ENCODE peak calls at places on chromosomes 11 and 22, in eight cellular contexts. N is HCT116, E is heart left ventricle, U is Peyer's patch, F is IMR-90, A is transverse colon, G is stomach, B is A549. D is an unnamed sample.
A peak's percentile ranks its signal among the peaks of the same experiment; 100 is the strongest.

GRCh38 chr11:27718346-27718852 is 18.1 kb upstream of the BDNF start:
- DNase-seq in E (no peak), U (no peak), B (peak; percentile 76), F (peak; percentile 95), N (peak; percentile 73), A (peak; percentile 9), G (no peak), D (peak; percentile 37)

GRCh38 chr22:29129644-29130201 is 56.9 kb downstream of the KREMEN1 start:
- DNase-seq in G (no peak), A (no peak), N (no peak), U (no peak), B (no peak), F (no peak), E (peak; percentile 43), D (no peak)

GRCh38 chr11:8023831-8024555 is 36.9 kb downstream of the EIF3F start:
- DNase-seq in U (no peak), G (no peak), A (no peak), F (peak; percentile 54), E (no peak), B (no peak), N (no peak), D (no peak)

GRCh38 chr11:65606876-65607613 is 7.0 kb downstream of the MAP3K11 start:
- DNase-seq in F (peak; percentile 93), G (peak; percentile 95), U (peak; percentile 89), E (peak; percentile 96), N (peak; percentile 89), B (peak; percentile 46), A (peak; percentile 91), D (peak; percentile 50)

GRCh38 chr11:124644426-124645280 is 22.0 kb downstream of the TBRG1 start:
- DNase-seq in B (peak; percentile 51), A (peak; percentile 46), E (peak; percentile 45), F (peak; percentile 88), U (peak; percentile 57), N (peak; percentile 50), G (peak; percentile 57), D (peak; percentile 59)

GRCh38 chr11:132205006-132205405 is 834.6 kb downstream of the NTM start:
- DNase-seq in A (no peak), B (no peak), E (no peak), F (no peak), U (no peak), G (no peak), N (no peak), D (no peak)

GRCh38 chr22:49969751-49970527 is 9.4 kb downstream of the PIM3 start:
- DNase-seq in G (peak; percentile 26), N (no peak), F (no peak), U (peak; percentile 45), A (no peak), B (no peak), E (peak; percentile 8), D (no peak)

GRCh38 chr11:71454470-71455113 is 1.6 kb downstream of the NADSYN1 start:
- DNase-seq in G (no peak), E (no peak), N (no peak), A (peak; percentile 68), F (no peak), U (peak; percentile 62), B (no peak), D (peak; percentile 28)

GRCh38 chr11:6233984-6234313 is 487 bp downstream of the FHIP1B start:
- DNase-seq in N (no peak), U (no peak), F (no peak), E (no peak), G (no peak), A (peak; percentile 29), B (no peak), D (no peak)

GRCh38 chr11:133507185-133507584 is 25.1 kb downstream of the OPCML start:
- DNase-seq in U (no peak), A (no peak), F (no peak), E (no peak), N (no peak), G (no peak), B (no peak), D (no peak)

GRCh38 chr22:23833911-23834317 is 4.9 kb downstream of the DERL3 start:
- DNase-seq in B (no peak), N (no peak), F (no peak), A (no peak), G (no peak), U (peak; percentile 25), E (no peak), D (no peak)

GRCh38 chr11:1924646-1925372 is 5.3 kb downstream of the TNNT3 start:
- DNase-seq in A (no peak), B (no peak), N (no peak), F (no peak), G (no peak), E (no peak), U (peak; percentile 41), D (no peak)

GRCh38 chr22:27372969-27373670 is 428.4 kb downstream of the MN1 start:
- DNase-seq in G (peak; percentile 65), N (no peak), B (no peak), A (peak; percentile 88), U (peak; percentile 75), E (no peak), F (no peak), D (peak; percentile 80)

GRCh38 chr11:126416542-126417090 is 61.1 kb downstream of the ST3GAL4 start:
- DNase-seq in B (no peak), F (peak; percentile 68), A (peak; percentile 90), G (peak; percentile 88), U (peak; percentile 77), E (peak; percentile 90), N (no peak), D (peak; percentile 84)

GRCh38 chr22:17093081-17093480 is 8.3 kb downstream of the IL17RA start:
- DNase-seq in A (no peak), N (no peak), F (no peak), B (no peak), U (no peak), G (no peak), E (no peak), D (no peak)

GRCh38 chr22:17097701-17098100 is 12.9 kb downstream of the IL17RA start:
- DNase-seq in E (no peak), N (no peak), B (no peak), F (no peak), G (no peak), A (no peak), U (peak; percentile 21), D (no peak)

GRCh38 chr22:17096095-17096494 is 11.3 kb downstream of the IL17RA start:
- DNase-seq in E (no peak), N (no peak), U (no peak), G (no peak), F (no peak), B (no peak), A (no peak), D (no peak)

GRCh38 chr22:17097062-17097461 is 12.3 kb downstream of the IL17RA start:
- DNase-seq in B (no peak), E (no peak), F (no peak), U (no peak), G (no peak), A (no peak), N (no peak), D (no peak)

DNA sequence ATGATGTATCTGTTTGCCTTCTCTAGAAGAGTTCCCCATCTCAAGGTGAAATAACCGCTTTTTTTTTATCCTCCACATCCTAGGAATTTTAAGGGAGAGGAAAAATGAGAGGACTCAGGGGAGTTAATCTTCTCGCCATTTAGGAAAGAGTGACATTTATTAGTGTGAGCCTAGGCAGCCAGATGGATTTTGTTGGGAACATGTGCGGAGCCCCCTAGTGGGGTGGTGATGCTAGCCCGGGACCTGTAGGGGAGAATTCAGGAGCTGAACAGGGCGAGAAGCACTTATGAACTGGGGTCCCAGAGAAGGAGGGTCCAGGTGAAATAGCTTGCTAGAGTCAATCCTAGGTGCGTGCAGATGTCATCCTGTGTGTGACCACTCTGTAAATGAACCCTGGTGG is 10.7 kb downstream of the IL17RA start:
- DNase-seq in G (no peak), N (no peak), U (peak; percentile 7), B (no peak), A (no peak), F (no peak), E (no peak), D (no peak)
- TF ChIP-seq CTCF in G (no peak), N (peak; percentile 58), U (no peak), B (no peak), A (no peak), F (peak; percentile 27), E (peak; percentile 8), D (no peak)

GRCh38 chr11:85717360-85717927 is 31.4 kb upstream of the CCDC89 start:
- DNase-seq in N (no peak), U (no peak), B (no peak), A (no peak), G (no peak), E (no peak), F (no peak), D (no peak)
- H3K27ac ChIP-seq in N (no peak overlapping the region), U (no peak overlapping the region), B (peak overlapping the region; percentile 39), A (no peak overlapping the region), G (peak overlapping the region; percentile 73), E (no peak overlapping the region), F (peak overlapping the region; percentile 69), D (no peak overlapping the region)

GRCh38 chr11:729492-730074 is 17.7 kb upstream of the TALDO1 start:
- DNase-seq in B (no peak), G (no peak), U (no peak), A (no peak), F (no peak), N (no peak), E (no peak), D (no peak)
- TF ChIP-seq POLR2A in B (no peak), G (no peak), U (no peak), A (no peak), F (no peak), N (no peak), E (no peak), D (no peak)

GRCh38 chr22:46027219-46028068 is 50.5 kb upstream of the WNT7B start:
- DNase-seq in N (no peak), F (no peak), U (peak; percentile 90), B (no peak), A (peak; percentile 85), G (peak; percentile 76), E (peak; percentile 75), D (peak; percentile 83)
- TF ChIP-seq CTCF in N (no peak), F (no peak), U (peak; percentile 6), B (no peak), A (no peak), G (no peak), E (no peak), D (peak; percentile 18)

DNA sequence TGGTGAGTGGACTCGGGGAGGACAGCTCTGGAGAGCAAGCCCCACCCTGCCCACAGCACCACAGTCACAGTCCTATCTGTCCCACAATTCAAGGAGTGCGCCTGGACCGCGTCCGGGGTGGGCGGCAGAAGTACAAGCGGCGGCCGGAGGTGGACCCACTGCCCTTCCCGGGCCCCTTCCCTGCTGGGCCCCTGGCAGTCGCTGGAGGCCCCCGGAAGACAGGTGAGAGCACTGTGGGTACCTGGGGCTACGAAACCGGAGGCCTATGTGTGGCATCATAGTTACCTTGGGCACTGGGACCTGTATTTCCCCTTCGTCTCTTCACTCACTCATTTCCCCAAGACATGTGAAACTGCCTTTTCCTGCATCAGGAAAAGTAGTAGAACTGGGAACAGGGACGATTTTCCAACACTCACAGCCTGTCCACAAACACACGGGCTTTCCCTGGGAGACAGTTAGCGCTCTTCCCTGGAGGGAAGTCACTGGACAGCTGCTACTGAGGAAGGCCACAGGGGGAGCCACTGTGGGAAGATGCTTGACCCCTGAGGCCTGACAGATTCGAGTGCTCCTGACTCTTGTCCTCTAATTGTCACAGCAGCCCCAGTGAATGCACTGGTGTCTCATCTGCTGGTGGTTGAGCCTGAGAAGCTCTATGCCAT is 3.1 kb downstream of the TRMT112 start:
- DNase-seq in E (no peak), N (no peak), A (no peak), B (no peak), U (no peak), F (no peak), G (no peak), D (no peak)
- H3K27ac ChIP-seq in E (peak overlapping the region; percentile 40), N (peak overlapping the region; percentile 18), A (peak overlapping the region; percentile 68), B (no peak overlapping the region), U (peak overlapping the region; percentile 70), F (no peak overlapping the region), G (peak overlapping the region; percentile 80), D (peak overlapping the region; percentile 8)

GRCh38 chr11:66625752-66626149 is 9.3 kb downstream of the RBM14 start:
- DNase-seq in A (no peak), U (no peak), N (no peak), E (no peak), B (no peak), G (no peak), F (no peak), D (no peak)
- TF ChIP-seq POLR2A in A (no peak), U (no peak), N (no peak), E (no peak), B (no peak), G (no peak), F (no peak), D (no peak)

D was measured in body of pancreas.